ENCODE peak calls at places on chromosome 5, in nine cellular contexts. E is gastrocnemius medialis, S is spleen, W is upper lobe of right lung, C is GM23338, H is colonic mucosa, R is Peyer's patch, L is endothelial cell of umbilical vein, O is K562. X is an unnamed sample. For H3K4me1, the result is how much of the 10 kb centered on the place peaks cover.

GRCh38 chr5:158382473-158382872 is 523.5 kb upstream of the CLINT1 start:
- DNase-seq in C (peak), H (peak), W (peak), E (peak), R (no peak), S (no peak), O (no peak), L (peak), X (peak)

GRCh38 chr5:96851312-96852062 is 24.8 kb upstream of the ERAP2 start:
- DNase-seq in R (no peak), E (no peak), C (no peak), S (no peak), W (no peak), O (no peak), H (no peak), L (no peak), X (no peak)

GRCh38 chr5:150616024-150616470 is 24.4 kb upstream of the SYNPO start:
- DNase-seq in O (peak), H (peak), S (no peak), L (peak), C (no peak), R (no peak), W (no peak), E (no peak), X (peak)

GRCh38 chr5:180095545-180095944 is 24.0 kb upstream of the RNF130 start:
- DNase-seq in L (no peak), W (no peak), C (no peak), H (no peak), O (no peak), S (peak), E (no peak), R (no peak), X (no peak)

GRCh38 chr5:144114571-144114970 is 55.9 kb downstream of the YIPF5 start:
- DNase-seq in E (no peak), S (no peak), W (no peak), H (no peak), C (no peak), R (no peak), L (no peak), O (no peak), X (no peak)

GRCh38 chr5:74326571-74327338 is 313.8 kb downstream of the ENC1 start:
- DNase-seq in E (no peak), S (no peak), C (no peak), H (peak), O (no peak), W (no peak), L (peak), R (no peak), X (no peak)

GRCh38 chr5:10021248-10021647 is 228.4 kb downstream of the ATPSCKMT start:
- DNase-seq in R (no peak), S (no peak), L (no peak), W (no peak), O (no peak), E (no peak), C (peak), H (no peak), X (no peak)

GRCh38 chr5:141882594-141883183 is 4.5 kb upstream of the PCDH1 start:
- DNase-seq in W (no peak), O (no peak), E (no peak), H (no peak), S (no peak), C (peak), L (no peak), R (no peak), X (no peak)

GRCh38 chr5:177256296-177256695 is 47.2 kb downstream of the RAB24 start:
- DNase-seq in O (no peak), E (no peak), L (no peak), S (no peak), H (no peak), W (peak), C (no peak), R (no peak), X (no peak)

GRCh38 chr5:58043607-58043945 is 416.3 kb downstream of the PLK2 start:
- DNase-seq in L (no peak), O (no peak), R (no peak), C (no peak), W (no peak), E (no peak), S (no peak), H (no peak), X (no peak)

GRCh38 chr5:142800776-142801494 is 30.8 kb downstream of the ARHGAP26 start:
- DNase-seq in L (no peak), E (no peak), C (no peak), H (no peak), W (no peak), S (no peak), O (no peak), R (peak), X (no peak)

GRCh38 chr5:41406944-41407343 is 103.5 kb downstream of the PLCXD3 start:
- DNase-seq in E (no peak), W (no peak), C (no peak), H (no peak), O (no peak), R (no peak), S (no peak), L (no peak), X (no peak)

GRCh38 chr5:178273665-178274541 is 41.3 kb upstream of the PHYKPL start:
- DNase-seq in C (no peak), L (no peak), S (no peak), O (no peak), H (no peak), E (no peak), W (peak), R (no peak), X (no peak)

GRCh38 chr5:69271376-69271775 is 36.7 kb downstream of the CDK7 start:
- DNase-seq in H (peak), C (no peak), W (no peak), L (peak), S (no peak), R (no peak), O (no peak), E (no peak), X (no peak)

GRCh38 chr5:54013556-54014157 is 296.7 kb downstream of the ARL15 start:
- DNase-seq in L (peak), C (no peak), W (no peak), R (no peak), O (peak), H (peak), S (no peak), E (peak), X (no peak)

GRCh38 chr5:163822548-163822947 is 317.1 kb downstream of the MAT2B start:
- DNase-seq in L (no peak), E (no peak), H (no peak), S (no peak), C (peak), W (no peak), O (no peak), R (no peak), X (no peak)
- TF ChIP-seq CTCF in L (no peak), E (no peak), H (no peak), S (no peak), C (peak), W (no peak), O (no peak), R (no peak), X (no peak)

DNA sequence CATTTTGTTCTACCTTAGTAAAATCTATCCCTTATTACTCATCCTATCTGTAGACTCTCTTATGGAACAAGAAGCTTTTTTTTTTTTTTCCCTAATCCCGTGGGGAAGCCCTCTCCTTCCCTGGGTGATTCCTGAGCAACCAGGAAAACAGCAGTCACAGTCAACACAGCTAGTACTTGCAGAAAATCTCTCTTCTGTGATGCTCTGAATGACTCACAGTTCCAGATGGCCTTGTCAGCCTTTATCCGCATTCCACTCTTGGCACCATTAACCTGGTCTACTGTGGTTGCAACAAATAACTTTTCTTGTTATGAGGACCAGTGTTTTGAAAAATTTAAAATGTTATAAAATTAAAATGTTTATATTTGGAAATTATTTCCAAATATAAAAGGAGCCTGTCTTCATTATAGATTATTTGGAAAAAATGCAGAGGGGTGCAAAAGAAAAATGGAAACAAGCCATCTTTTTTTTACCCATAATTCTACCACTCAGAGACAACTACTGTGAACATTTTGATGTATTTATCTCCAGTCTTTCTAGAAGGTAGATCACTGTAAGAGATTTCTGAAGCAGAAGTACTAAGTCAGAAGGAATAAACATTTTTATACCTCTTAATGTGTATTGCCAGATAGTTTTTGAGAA is 486.7 kb downstream of the RAB3C start:
- DNase-seq in H (no peak), L (peak), W (no peak), R (no peak), E (peak), S (no peak), O (no peak), C (no peak), X (no peak)
- H3K4me1 ChIP-seq in H (under half), L (under half), W (under half), R (under half), E (under half), S (under half), O (under half), C (under half), X (under half)

GRCh38 chr5:106755066-106755465 is 915.7 kb downstream of the EFNA5 start:
- DNase-seq in L (no peak), W (no peak), O (no peak), E (no peak), R (no peak), S (no peak), H (no peak), C (peak), X (no peak)
- TF ChIP-seq CTCF in L (no peak), W (no peak), O (no peak), E (no peak), R (no peak), S (no peak), H (no peak), C (peak), X (no peak)

GRCh38 chr5:77343165-77343564 is 132.7 kb downstream of the PDE8B start:
- DNase-seq in E (no peak), O (no peak), C (no peak), W (no peak), S (no peak), L (no peak), H (no peak), R (no peak), X (no peak)
- H3K4me1 ChIP-seq in E (under half), O (under half), C (under half), W (under half), S (under half), L (under half), H (under half), R (under half), X (under half)

X was measured in right lobe of liver.